ENCODE peak calls at places on chromosomes 11 and 22, in seven cellular contexts. M, T, S, R, E, A and W are unnamed samples.

GRCh38 chr22:19674129-19674928 is 40.0 kb upstream of the SEPTIN5 start:
- DNase-seq in M (no peak), T (no peak), S (no peak), R (no peak), E (peak), A (no peak), W (no peak)

GRCh38 chr22:47165338-47165931 is 403.0 kb downstream of the TBC1D22A start:
- DNase-seq in M (peak), T (no peak), S (no peak), R (peak), E (no peak), A (no peak), W (peak)

GRCh38 chr11:87892291-87892690 is 283.0 kb downstream of the RAB38 start:
- DNase-seq in M (no peak), T (no peak), S (no peak), R (no peak), E (no peak), A (no peak), W (no peak)

GRCh38 chr11:78354741-78355705 is 62.6 kb downstream of the GAB2 start:
- DNase-seq in M (peak), T (no peak), S (no peak), R (no peak), E (peak), A (no peak), W (no peak)

GRCh38 chr22:49772692-49773091 is 55.0 kb downstream of the BRD1 start:
- DNase-seq in M (no peak), T (no peak), S (no peak), R (no peak), E (no peak), A (no peak), W (no peak)

GRCh38 chr22:37328017-37328416 is 45.7 kb downstream of the CYTH4 start:
- DNase-seq in M (no peak), T (no peak), S (peak), R (no peak), E (peak), A (no peak), W (no peak)

GRCh38 chr11:41461057-41461681 is 1.7 kb upstream of the LRRC4C start:
- DNase-seq in M (no peak), T (no peak), S (peak), R (no peak), E (no peak), A (no peak), W (no peak)

GRCh38 chr11:45596571-45596970 is 68.9 kb downstream of the CHST1 start:
- DNase-seq in M (no peak), T (no peak), S (no peak), R (no peak), E (no peak), A (no peak), W (no peak)

GRCh38 chr22:48316245-48316875 is 1511.3 kb downstream of the BRD1 start:
- DNase-seq in M (no peak), T (no peak), S (no peak), R (peak), E (no peak), A (no peak), W (peak)

GRCh38 chr11:134142536-134142935 is 73.7 kb downstream of the JAM3 start:
- DNase-seq in M (no peak), T (no peak), S (no peak), R (no peak), E (peak), A (no peak), W (no peak)

GRCh38 chr11:129359748-129360147 is 15.9 kb upstream of the BARX2 start:
- DNase-seq in M (no peak), T (no peak), S (no peak), R (no peak), E (no peak), A (no peak), W (no peak)

GRCh38 chr11:1507381-1508140 is 21.0 kb upstream of the MOB2 start:
- DNase-seq in M (no peak), T (no peak), S (no peak), R (no peak), E (no peak), A (no peak), W (no peak)

GRCh38 chr11:72721689-72722049 is 30.5 kb downstream of the ARAP1 start:
- DNase-seq in M (peak), T (no peak), S (no peak), R (peak), E (peak), A (no peak), W (peak)

GRCh38 chr11:45872513-45873356 is 12.7 kb upstream of the MAPK8IP1 start:
- DNase-seq in M (peak), T (no peak), S (peak), R (no peak), E (peak), A (peak), W (no peak)

GRCh38 chr22:19519041-19519926 is 4.9 kb downstream of the CLDN5 start:
- DNase-seq in M (no peak), T (no peak), S (no peak), R (no peak), E (no peak), A (no peak), W (peak)

GRCh38 chr11:11706022-11706421 is 84.2 kb upstream of the GALNT18 start:
- DNase-seq in M (no peak), T (no peak), S (peak), R (no peak), E (no peak), A (no peak), W (no peak)

GRCh38 chr11:789951-790350 is at the start of gene CEND1:
- DNase-seq in M (no peak), T (no peak), S (no peak), R (no peak), E (peak), A (no peak), W (no peak)

GRCh38 chr22:47032956-47033647 is 270.7 kb downstream of the TBC1D22A start:
- DNase-seq in M (peak), T (no peak), S (no peak), R (peak), E (no peak), A (no peak), W (no peak)

GRCh38 chr22:29218758-29219408 is 13.2 kb downstream of the EMID1 start:
- DNase-seq in M (no peak), T (no peak), S (no peak), R (peak), E (no peak), A (no peak), W (no peak)

GRCh38 chr11:125069008-125069407 is 5.9 kb downstream of the SLC37A2 start:
- DNase-seq in M (no peak), T (no peak), S (no peak), R (no peak), E (no peak), A (no peak), W (no peak)
- H3K27ac ChIP-seq in M (no peak), T (no peak), S (no peak), R (peak), E (no peak), A (no peak), W (no peak)

DNA sequence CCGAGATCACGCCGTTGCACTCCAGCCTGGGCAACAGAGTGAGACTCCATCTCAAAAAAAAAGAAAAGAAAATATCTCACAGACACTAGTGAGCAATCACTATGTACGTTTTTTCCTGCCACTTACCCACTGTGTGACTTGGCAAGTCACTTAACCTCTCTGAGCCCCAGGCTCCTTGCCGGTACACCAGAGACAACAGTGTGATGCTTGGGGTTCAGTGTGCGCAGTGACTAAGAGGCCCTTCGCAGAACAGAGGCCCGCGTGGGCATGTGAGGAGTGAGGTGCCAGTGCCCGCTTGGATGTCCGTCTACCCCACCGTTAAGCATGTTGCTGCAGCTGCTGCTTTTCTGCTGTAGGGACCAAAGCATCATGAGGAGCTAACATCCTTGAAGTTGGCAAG is 6.7 kb downstream of the OAF start:
- DNase-seq in M (no peak), T (no peak), S (no peak), R (no peak), E (no peak), A (no peak), W (no peak)
- H3K4me3 ChIP-seq in M (no peak), T (no peak), S (no peak), R (no peak), E (no peak), A (no peak), W (no peak)

GRCh38 chr11:115276799-115277198 is 227.4 kb downstream of the CADM1 start:
- DNase-seq in M (no peak), T (no peak), S (no peak), R (no peak), E (no peak), A (no peak), W (no peak)
- H3K27ac ChIP-seq in M (no peak), T (no peak), S (no peak), R (no peak), E (no peak), A (no peak), W (no peak)

DNA sequence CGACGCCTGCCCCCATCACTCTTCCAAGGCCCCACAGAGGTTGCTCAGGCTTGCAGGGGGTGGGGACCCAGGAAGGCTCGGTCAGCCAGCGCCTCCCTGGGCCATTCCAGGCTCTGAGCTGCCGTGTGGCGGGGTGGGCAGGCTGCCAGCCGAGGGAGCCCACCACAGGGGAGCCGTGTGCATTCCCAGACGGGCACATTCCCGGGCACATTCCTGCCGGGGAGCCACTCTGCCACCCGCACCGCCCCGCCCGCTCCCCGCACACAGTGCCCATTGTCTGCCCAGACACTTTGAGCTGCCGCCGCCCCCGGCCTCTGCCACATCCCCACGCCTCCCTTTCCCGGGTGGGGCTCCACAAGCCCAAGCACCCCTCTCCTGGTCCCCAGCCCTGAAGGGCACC is 27.4 kb downstream of the RPL3 start:
- DNase-seq in M (peak), T (no peak), S (no peak), R (no peak), E (no peak), A (no peak), W (no peak)
- H3K4me3 ChIP-seq in M (no peak), T (no peak), S (peak), R (no peak), E (no peak), A (no peak), W (no peak)